ENCODE peak calls at places on chromosomes 6 and 20, in four cellular contexts. G is head of caudate nucleus, N is HT1080, E is GM12865. L is an unnamed sample.

GRCh38 chr6:34511214-34511922 is 44.8 kb downstream of the SPDEF start:
- DNase-seq in G (no peak), N (no peak), E (no peak), L (no peak)

GRCh38 chr6:169189227-169189626 is 64.4 kb downstream of the THBS2 start:
- DNase-seq in G (no peak), N (no peak), E (no peak), L (no peak)

GRCh38 chr20:31948008-31948407 is 3.8 kb downstream of the PDRG1 start:
- DNase-seq in G (no peak), N (no peak), E (no peak), L (no peak)

GRCh38 chr6:87586371-87587077 is 3.3 kb downstream of the RARS2 start:
- DNase-seq in G (no peak), N (no peak), E (no peak), L (no peak)

GRCh38 chr20:51639206-51639832 is 96.8 kb upstream of the NFATC2 start:
- DNase-seq in G (peak), N (peak), E (peak), L (peak)

GRCh38 chr20:2093200-2093781 is 8.3 kb upstream of the STK35 start:
- DNase-seq in G (no peak), N (no peak), E (peak), L (no peak)

GRCh38 chr6:35082733-35083403 is 58.3 kb downstream of the TCP11 start:
- DNase-seq in G (no peak), N (no peak), E (no peak), L (no peak)

GRCh38 chr20:23967616-23967979 is 21.0 kb downstream of the GGTLC1 start:
- DNase-seq in G (no peak), N (no peak), E (no peak), L (no peak)

GRCh38 chr20:43853918-43854317 is 60.7 kb upstream of the TOX2 start:
- DNase-seq in G (no peak), N (no peak), E (no peak), L (no peak)

GRCh38 chr6:134722996-134723871 is 226.7 kb downstream of the ALDH8A1 start:
- DNase-seq in G (no peak), N (no peak), E (no peak), L (no peak)

GRCh38 chr6:23180504-23181293 is 611.3 kb downstream of the HDGFL1 start:
- DNase-seq in G (peak), N (peak), E (no peak), L (peak)

GRCh38 chr6:153131037-153131981 is at the start of gene RGS17:
- DNase-seq in G (peak), N (peak), E (peak), L (peak)

GRCh38 chr20:6081236-6081635 is 27.4 kb upstream of the LRRN4 start:
- DNase-seq in G (no peak), N (peak), E (no peak), L (no peak)